ENCODE peak calls at places on chromosome 14, in four cellular contexts. S is Jurkat, Clone E6-1; G is left lung; P is naive thymus-derived CD4-positive, alpha-beta T cell. N is an unnamed sample.

GRCh38 chr14:76091036-76091435 is 60.7 kb upstream of the GPATCH2L start:
- DNase-seq in S (no peak), P (no peak), G (no peak), N (no peak)

GRCh38 chr14:74660167-74660566 is 48.1 kb upstream of the LTBP2 start:
- DNase-seq in S (no peak), G (no peak), P (no peak), N (no peak)

GRCh38 chr14:95830386-95830785 is 46.2 kb upstream of the TUNAR start:
- DNase-seq in S (no peak), P (no peak), G (no peak), N (no peak)

GRCh38 chr14:34350903-34351302 is 111.1 kb downstream of the SPTSSA start:
- DNase-seq in S (no peak), G (no peak), P (no peak), N (no peak)

GRCh38 chr14:56145965-56146364 is 27.8 kb downstream of the PELI2 start:
- DNase-seq in G (no peak), P (no peak), S (no peak), N (no peak)

GRCh38 chr14:74867673-74868072 is 8.3 kb downstream of the PROX2 start:
- DNase-seq in S (no peak), G (no peak), P (no peak), N (peak)

GRCh38 chr14:26104686-26105085 is 493.1 kb downstream of the NOVA1 start:
- DNase-seq in P (no peak), G (no peak), S (no peak), N (no peak)

GRCh38 chr14:54316652-54317051 is 80.2 kb upstream of the CDKN3 start:
- DNase-seq in P (no peak), G (no peak), S (no peak), N (no peak)

GRCh38 chr14:76329150-76329881 is 46.6 kb upstream of the ESRRB start:
- DNase-seq in P (no peak), S (no peak), G (no peak), N (no peak)

GRCh38 chr14:24145700-24146621 is at the start of gene PSME2:
- DNase-seq in G (no peak), P (no peak), S (no peak), N (no peak)

GRCh38 chr14:100375273-100375962 is 52.3 kb downstream of the SLC25A47 start:
- DNase-seq in G (peak), S (no peak), P (no peak), N (peak)

GRCh38 chr14:89615421-89615820 is 198.4 kb upstream of the FOXN3 start:
- DNase-seq in P (no peak), G (no peak), S (no peak), N (no peak)

GRCh38 chr14:92586001-92586947 is 72.7 kb downstream of the RIN3 start:
- DNase-seq in S (peak), P (peak), G (no peak), N (no peak)

GRCh38 chr14:87184180-87184579 is 808.8 kb downstream of the GALC start:
- DNase-seq in S (no peak), P (no peak), G (no peak), N (no peak)

GRCh38 chr14:101578489-101578888 is 17.2 kb downstream of the DIO3 start:
- DNase-seq in G (no peak), P (no peak), S (no peak), N (no peak)

GRCh38 chr14:61385002-61385685 is 63.8 kb downstream of the PRKCH start:
- DNase-seq in S (peak), G (no peak), P (peak), N (no peak)

GRCh38 chr14:82533351-82533750 is 999.7 kb upstream of the SEL1L start:
- DNase-seq in P (no peak), S (no peak), G (no peak), N (no peak)

GRCh38 chr14:67835596-67835995 is 16.0 kb downstream of the RAD51B start:
- DNase-seq in P (no peak), G (no peak), S (no peak), N (no peak)

GRCh38 chr14:78758333-78758732 is 588.2 kb downstream of the NRXN3 start:
- DNase-seq in S (peak), P (no peak), G (no peak), N (no peak)